ENCODE peak calls at places on chromosomes 13 and 19, in six cellular contexts. One of them, this sample, is unnamed.
A peak's percentile ranks its signal among the peaks of the same experiment; 100 is the strongest.

GRCh38 chr19:40717325-40717879 is 490 bp downstream of the ITPKC start:
- DNase-seq in HT-29: peak; percentile 70
- DNase-seq in cardiac fibroblast: no peak
- DNase-seq in T-helper 17 cell: no peak
- DNase-seq in dorsolateral prefrontal cortex: no peak
- DNase-seq in naive thymus-derived CD8-positive, alpha-beta T cell: no peak
- DNase-seq in this sample: no peak

GRCh38 chr19:43570174-43570791 is 5.0 kb downstream of the XRCC1 start:
- DNase-seq in HT-29: no peak
- DNase-seq in cardiac fibroblast: no peak
- DNase-seq in T-helper 17 cell: no peak
- DNase-seq in dorsolateral prefrontal cortex: no peak
- DNase-seq in naive thymus-derived CD8-positive, alpha-beta T cell: no peak
- DNase-seq in this sample: no peak

GRCh38 chr19:16457954-16458331 is 13.8 kb downstream of the EPS15L1 start:
- DNase-seq in HT-29: no peak
- DNase-seq in cardiac fibroblast: no peak
- DNase-seq in T-helper 17 cell: no peak
- DNase-seq in dorsolateral prefrontal cortex: no peak
- DNase-seq in naive thymus-derived CD8-positive, alpha-beta T cell: no peak
- DNase-seq in this sample: no peak

GRCh38 chr19:6127716-6128335 is 7.6 kb upstream of the ACSBG2 start:
- DNase-seq in HT-29: no peak
- DNase-seq in cardiac fibroblast: peak; percentile 52
- DNase-seq in T-helper 17 cell: no peak
- DNase-seq in dorsolateral prefrontal cortex: no peak
- DNase-seq in naive thymus-derived CD8-positive, alpha-beta T cell: no peak
- DNase-seq in this sample: no peak

GRCh38 chr19:15075801-15076200 is 6.2 kb upstream of the OR1I1 start:
- DNase-seq in HT-29: no peak
- DNase-seq in cardiac fibroblast: no peak
- DNase-seq in T-helper 17 cell: no peak
- DNase-seq in dorsolateral prefrontal cortex: no peak
- DNase-seq in naive thymus-derived CD8-positive, alpha-beta T cell: no peak
- DNase-seq in this sample: no peak

GRCh38 chr13:113980489-113981064 is 6.7 kb upstream of the C13orf46 start:
- DNase-seq in HT-29: no peak
- DNase-seq in cardiac fibroblast: no peak
- DNase-seq in T-helper 17 cell: no peak
- DNase-seq in dorsolateral prefrontal cortex: peak; percentile 13
- DNase-seq in naive thymus-derived CD8-positive, alpha-beta T cell: no peak
- DNase-seq in this sample: no peak

GRCh38 chr13:64417609-64418008 is 2812.5 kb downstream of the PCDH9 start:
- DNase-seq in HT-29: no peak
- DNase-seq in cardiac fibroblast: no peak
- DNase-seq in T-helper 17 cell: no peak
- DNase-seq in dorsolateral prefrontal cortex: no peak
- DNase-seq in naive thymus-derived CD8-positive, alpha-beta T cell: no peak
- DNase-seq in this sample: no peak

GRCh38 chr13:96279904-96280303 is 190.0 kb downstream of the HS6ST3 start:
- DNase-seq in HT-29: no peak
- DNase-seq in cardiac fibroblast: no peak
- DNase-seq in T-helper 17 cell: no peak
- DNase-seq in dorsolateral prefrontal cortex: no peak
- DNase-seq in naive thymus-derived CD8-positive, alpha-beta T cell: no peak
- DNase-seq in this sample: no peak

GRCh38 chr19:5032101-5032967 is 63.4 kb downstream of the KDM4B start:
- DNase-seq in HT-29: no peak
- DNase-seq in cardiac fibroblast: peak; percentile 71
- DNase-seq in T-helper 17 cell: no peak
- DNase-seq in dorsolateral prefrontal cortex: no peak
- DNase-seq in naive thymus-derived CD8-positive, alpha-beta T cell: no peak
- DNase-seq in this sample: no peak

GRCh38 chr19:7534531-7534980 is 961 bp upstream of the PNPLA6 start:
- DNase-seq in HT-29: peak; percentile 32
- DNase-seq in cardiac fibroblast: peak; percentile 60
- DNase-seq in T-helper 17 cell: no peak
- DNase-seq in dorsolateral prefrontal cortex: peak; percentile 54
- DNase-seq in naive thymus-derived CD8-positive, alpha-beta T cell: peak; percentile 37
- DNase-seq in this sample: no peak

This sample was measured in naive B cell.